ENCODE peak calls at places on chromosomes 2 and 18, in six cellular contexts. V, T, O, M, A and L are unnamed samples.

GRCh38 chr2:39796130-39796529 is 17.1 kb upstream of the THUMPD2 start:
- DNase-seq in O (no peak), T (no peak), A (no peak), M (no peak), V (no peak), L (no peak)

GRCh38 chr2:25490220-25490619 is 148.5 kb upstream of the DNMT3A start:
- DNase-seq in O (no peak), M (no peak), T (no peak), A (no peak), V (no peak), L (no peak)

GRCh38 chr18:8996771-8997432 is 105.6 kb upstream of the NDUFV2 start:
- DNase-seq in O (no peak), M (no peak), A (no peak), V (no peak), T (no peak), L (no peak)

GRCh38 chr2:65377556-65378307 is 54.7 kb downstream of the SPRED2 start:
- DNase-seq in T (peak; percentile 76), A (no peak), O (peak; percentile 87), M (peak; percentile 57), V (no peak), L (no peak)

GRCh38 chr2:37781028-37781427 is 109.6 kb upstream of the CDC42EP3 start:
- DNase-seq in M (no peak), O (peak; percentile 63), T (peak; percentile 70), V (no peak), A (no peak), L (no peak)

GRCh38 chr2:217892560-217892959 is 110.2 kb downstream of the TNS1 start:
- DNase-seq in M (no peak), V (no peak), T (no peak), O (no peak), A (peak; percentile 39), L (peak; percentile 35)

GRCh38 chr2:13114391-13114790 is 397.7 kb downstream of the TRIB2 start:
- DNase-seq in O (no peak), M (no peak), A (no peak), T (peak; percentile 10), V (no peak), L (no peak)

GRCh38 chr2:196481323-196481695 is 158.2 kb upstream of the CCDC150 start:
- DNase-seq in M (no peak), V (no peak), O (no peak), A (no peak), T (no peak), L (no peak)

GRCh38 chr18:53817976-53818950 is 406.2 kb downstream of the MBD2 start:
- DNase-seq in M (no peak), V (no peak), A (no peak), O (no peak), T (no peak), L (no peak)

GRCh38 chr2:219521066-219521880 is 7.0 kb downstream of the ASIC4 start:
- DNase-seq in V (peak; percentile 33), O (no peak), A (peak; percentile 68), M (no peak), T (no peak), L (no peak)

GRCh38 chr2:162706770-162707169 is 131.8 kb downstream of the KCNH7 start:
- DNase-seq in O (no peak), M (no peak), T (no peak), A (no peak), V (no peak), L (no peak)

GRCh38 chr18:36459786-36460185 is 162.3 kb downstream of the FHOD3 start:
- DNase-seq in M (no peak), T (no peak), V (no peak), A (no peak), O (no peak), L (no peak)

GRCh38 chr2:127932199-127932877 is 46.6 kb upstream of the AMMECR1L start:
- DNase-seq in T (peak; percentile 45), M (no peak), V (no peak), O (peak; percentile 62), A (no peak), L (no peak)

GRCh38 chr18:44229693-44230108 is 451.0 kb upstream of the SETBP1 start:
- DNase-seq in V (no peak), M (peak; percentile 47), O (no peak), A (no peak), T (no peak), L (peak; percentile 76)

GRCh38 chr2:240750409-240750808 is 58.7 kb downstream of the AQP12A start:
- DNase-seq in V (no peak), T (no peak), A (no peak), M (no peak), O (no peak), L (no peak)

GRCh38 chr2:136492901-136493300 is 272.4 kb upstream of the THSD7B start:
- DNase-seq in T (no peak), V (no peak), O (no peak), M (no peak), A (no peak), L (no peak)

GRCh38 chr18:23259701-23260661 is 124.7 kb downstream of the CABLES1 start:
- DNase-seq in M (peak; percentile 79), V (peak; percentile 56), O (peak; percentile 62), A (peak; percentile 73), T (peak; percentile 59), L (peak; percentile 95)

GRCh38 chr2:239192456-239192855 is 208.4 kb downstream of the HDAC4 start:
- DNase-seq in T (no peak), A (peak; percentile 49), M (no peak), O (peak; percentile 29), V (no peak), L (peak; percentile 49)

GRCh38 chr2:136116111-136116812 is 1.7 kb downstream of the CXCR4 start:
- DNase-seq in V (no peak), M (peak; percentile 89), A (peak; percentile 57), T (no peak), O (peak; percentile 52), L (peak; percentile 87)

GRCh38 chr18:48037481-48038271 is 107.2 kb upstream of the SMAD2 start:
- DNase-seq in T (no peak), A (no peak), O (no peak), V (no peak), M (peak; percentile 62), L (peak; percentile 49)

GRCh38 chr2:112884869-112885502 is 26.0 kb upstream of the IL37 start:
- DNase-seq in V (peak; percentile 59), O (peak; percentile 61), A (peak; percentile 79), T (no peak), M (peak; percentile 85), L (no peak)

GRCh38 chr2:61178603-61179545 is 16.9 kb downstream of the C2orf74 start:
- DNase-seq in M (peak; percentile 55), O (no peak), A (peak; percentile 59), V (no peak), T (no peak), L (no peak)
- H3K4me3 ChIP-seq in M (peak overlapping the region; percentile 93), O (no peak overlapping the region), A (peak overlapping the region; percentile 79), V (peak overlapping the region; percentile 94), T (peak overlapping the region; percentile 59), L (peak overlapping the region; percentile 81)

GRCh38 chr2:234565201-234565600 is 68.3 kb upstream of the ARL4C start:
- DNase-seq in O (no peak), T (no peak), V (no peak), A (no peak), M (no peak), L (no peak)

GRCh38 chr2:234565842-234566619 is 69.2 kb upstream of the ARL4C start:
- DNase-seq in A (no peak), V (peak; percentile 46), O (no peak), M (no peak), T (no peak), L (no peak)

GRCh38 chr2:234559609-234560008 is 62.7 kb upstream of the ARL4C start:
- DNase-seq in M (no peak), O (no peak), A (no peak), T (no peak), V (no peak), L (no peak)

GRCh38 chr2:234566622-234567021 is 69.7 kb upstream of the ARL4C start:
- DNase-seq in T (no peak), O (no peak), A (no peak), M (no peak), V (peak; percentile 52), L (no peak)

GRCh38 chr2:234564719-234565118 is 67.8 kb upstream of the ARL4C start:
- DNase-seq in T (peak; percentile 84), V (no peak), M (no peak), A (no peak), O (no peak), L (no peak)
- H3K4me3 ChIP-seq in T (no peak overlapping the region), V (no peak overlapping the region), M (no peak overlapping the region), A (no peak overlapping the region), O (no peak overlapping the region), L (no peak overlapping the region)

GRCh38 chr2:201465524-201465971 is 14.0 kb downstream of the STRADB start:
- DNase-seq in T (no peak), M (no peak), A (no peak), V (no peak), O (no peak), L (no peak)

GRCh38 chr2:201467666-201468065 is 16.1 kb downstream of the STRADB start:
- DNase-seq in O (no peak), M (no peak), T (no peak), A (no peak), V (no peak), L (no peak)

GRCh38 chr2:201470821-201471731 is 19.5 kb downstream of the STRADB start:
- DNase-seq in O (no peak), T (peak; percentile 69), M (no peak), A (no peak), V (no peak), L (no peak)

GRCh38 chr2:201464547-201464946 is 13.0 kb downstream of the STRADB start:
- DNase-seq in V (no peak), T (no peak), O (no peak), A (no peak), M (peak; percentile 63), L (no peak)

GRCh38 chr2:201466050-201466660 is 14.6 kb downstream of the STRADB start:
- DNase-seq in O (no peak), V (no peak), A (no peak), T (peak; percentile 71), M (no peak), L (no peak)
- H3K4me3 ChIP-seq in O (no peak overlapping the region), V (no peak overlapping the region), A (no peak overlapping the region), T (no peak overlapping the region), M (no peak overlapping the region), L (no peak overlapping the region)

DNA sequence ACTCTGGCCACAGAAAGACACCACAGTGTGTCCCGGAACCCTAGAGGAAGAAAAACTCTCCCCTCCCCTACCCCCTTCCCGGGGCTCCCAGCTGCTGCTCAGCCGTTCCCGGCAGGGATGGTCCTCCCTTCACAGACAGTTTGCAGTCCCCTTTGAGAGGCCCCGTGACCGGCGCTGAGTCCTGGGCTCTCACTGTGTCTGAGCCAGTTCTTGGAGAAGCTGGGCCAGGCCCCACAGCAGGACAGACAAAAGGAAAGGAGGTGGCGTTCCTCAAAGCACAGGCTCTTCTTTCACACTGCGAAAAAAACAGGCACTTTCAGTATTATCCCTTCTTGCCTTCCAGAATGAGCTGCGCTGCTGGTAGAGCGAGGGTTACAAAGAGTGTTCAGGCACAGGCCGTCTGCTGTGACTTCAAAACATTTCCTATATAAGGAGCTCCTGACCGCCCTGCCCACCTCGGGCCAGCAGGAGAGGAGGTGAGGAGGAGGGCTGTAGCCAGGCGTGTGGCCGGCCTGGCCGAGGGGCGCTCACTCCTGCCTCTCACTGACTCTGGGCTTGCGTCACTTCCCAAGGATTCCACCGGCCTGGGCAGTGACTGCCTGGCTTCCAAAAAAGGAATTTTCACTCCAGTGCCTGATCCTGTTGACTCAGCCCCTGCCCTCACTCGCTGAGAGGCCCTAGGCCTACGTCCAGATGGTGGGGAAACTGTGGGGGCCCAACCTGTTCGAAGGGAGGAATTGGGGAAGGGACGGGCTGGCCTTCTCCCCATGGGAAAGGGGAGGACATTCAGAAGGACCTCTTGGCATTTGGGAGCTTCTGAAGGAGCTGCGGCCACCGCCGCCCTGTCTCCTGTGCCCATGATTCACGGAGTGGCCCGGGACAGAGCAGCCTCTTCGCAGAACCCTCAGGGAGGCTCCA is 24.9 kb downstream of the CIDEA start:
- DNase-seq in M (peak; percentile 76), A (no peak), T (peak; percentile 91), V (peak; percentile 74), O (peak; percentile 96), L (peak; percentile 93)
- H3K4me3 ChIP-seq in M (peak overlapping the region; percentile 42), A (no peak overlapping the region), T (peak overlapping the region; percentile 45), V (peak overlapping the region; percentile 32), O (peak overlapping the region; percentile 39), L (peak overlapping the region; percentile 46)

GRCh38 chr2:189662674-189663226 is 1.5 kb downstream of the ASNSD1 start:
- DNase-seq in T (no peak), A (no peak), M (no peak), O (no peak), V (no peak), L (no peak)
- H3K4me3 ChIP-seq in T (peak overlapping the region; percentile 100), A (peak overlapping the region; percentile 46), M (peak overlapping the region; percentile 79), O (no peak overlapping the region), V (peak overlapping the region; percentile 93), L (peak overlapping the region; percentile 96)